ENCODE peak calls at places on chromosomes 13 and 19, in ten cellular contexts. Q is fibroblast of the aortic adventitia, F is foreskin fibroblast, G is choroid plexus epithelial cell, A is IMR-90, K is lower lobe of right lung, J is brain microvascular endothelial cell, Z is Peyer's patch, N is hepatocyte, L is fibroblast of lung. B is an unnamed sample.

GRCh38 chr19:48615145-48616040 is 517 bp upstream of the FAM83E start:
- DNase-seq in N (peak), K (no peak), F (no peak), Q (no peak), L (no peak), Z (no peak), J (no peak), G (no peak), A (no peak), B (no peak)

GRCh38 chr19:383922-384800 is 24.8 kb downstream of the C2CD4C start:
- DNase-seq in L (no peak), N (peak), G (peak), J (no peak), A (no peak), K (peak), Q (peak), Z (peak), F (no peak), B (peak)

GRCh38 chr13:49302817-49303216 is 55.1 kb downstream of the CDADC1 start:
- DNase-seq in A (no peak), N (no peak), F (no peak), G (no peak), Q (no peak), L (no peak), J (no peak), Z (no peak), K (no peak), B (no peak)

GRCh38 chr13:37201081-37201480 is 95.6 kb upstream of the CSNK1A1L start:
- DNase-seq in K (no peak), A (no peak), Q (no peak), J (no peak), N (no peak), Z (no peak), L (peak), G (no peak), F (peak), B (no peak)

GRCh38 chr13:100423375-100423774 is 165.2 kb downstream of the GGACT start:
- DNase-seq in J (no peak), L (peak), Q (peak), K (no peak), N (no peak), Z (no peak), G (peak), A (peak), F (peak), B (no peak)

GRCh38 chr13:112696869-112697465 is 7.1 kb downstream of the ATP11A start:
- DNase-seq in L (no peak), N (no peak), G (no peak), J (no peak), A (no peak), Z (no peak), K (peak), F (no peak), Q (no peak), B (peak)

GRCh38 chr19:51441410-51442390 is 16.6 kb downstream of the SIGLEC8 start:
- DNase-seq in Z (peak), L (no peak), J (no peak), F (no peak), A (no peak), Q (no peak), G (no peak), K (no peak), N (no peak), B (peak)

GRCh38 chr19:1945899-1946298 is 4.9 kb downstream of the CSNK1G2 start:
- DNase-seq in K (no peak), L (no peak), G (peak), A (no peak), F (peak), Z (no peak), J (no peak), Q (no peak), N (peak), B (peak)

GRCh38 chr13:62704795-62705329 is 1289.2 kb upstream of the PCDH20 start:
- DNase-seq in L (no peak), A (no peak), G (no peak), N (no peak), J (no peak), F (no peak), K (no peak), Z (no peak), Q (no peak), B (no peak)

GRCh38 chr19:13169769-13170168 is 19.6 kb downstream of the IER2 start:
- DNase-seq in L (peak), N (peak), A (peak), J (peak), Z (no peak), K (no peak), G (no peak), Q (peak), F (peak), B (no peak)

GRCh38 chr19:9903341-9903740 is 33.0 kb downstream of the OLFM2 start:
- DNase-seq in L (no peak), F (no peak), Q (no peak), A (no peak), Z (no peak), K (no peak), N (no peak), G (no peak), J (no peak), B (no peak)

GRCh38 chr13:102856603-102857002 is 10.8 kb downstream of the ERCC5 start:
- DNase-seq in A (no peak), J (no peak), L (no peak), Q (peak), K (peak), G (no peak), Z (no peak), N (no peak), F (peak), B (no peak)

GRCh38 chr13:37290691-37291090 is 185.2 kb upstream of the CSNK1A1L start:
- DNase-seq in J (no peak), Q (no peak), Z (no peak), K (no peak), F (no peak), A (no peak), N (no peak), G (no peak), L (no peak), B (no peak)

GRCh38 chr19:31096047-31096446 is 253.2 kb downstream of the TSHZ3 start:
- DNase-seq in Z (no peak), L (no peak), J (no peak), K (no peak), F (no peak), G (no peak), Q (no peak), A (no peak), N (no peak), B (no peak)

GRCh38 chr13:27396252-27396846 is 28.1 kb upstream of the GTF3A start:
- DNase-seq in N (peak), Q (no peak), K (no peak), G (no peak), J (no peak), Z (no peak), L (no peak), A (no peak), F (no peak), B (no peak)

GRCh38 chr13:59743195-59743594 is 420.5 kb downstream of the DIAPH3 start:
- DNase-seq in J (no peak), K (no peak), L (no peak), Z (no peak), A (peak), Q (no peak), F (no peak), N (no peak), G (no peak), B (no peak)

GRCh38 chr19:34359954-34360315 is 5.1 kb upstream of the GPI start:
- DNase-seq in N (no peak), J (no peak), Q (no peak), G (no peak), A (no peak), Z (no peak), K (no peak), F (no peak), L (no peak), B (no peak)

GRCh38 chr19:1063030-1063908 is 3.7 kb upstream of the ARHGAP45 start:
- DNase-seq in J (no peak), K (peak), F (no peak), Z (no peak), L (no peak), N (no peak), G (no peak), A (no peak), Q (no peak), B (no peak)

GRCh38 chr13:105655046-105655445 is 880.4 kb downstream of the EFNB2 start:
- DNase-seq in G (peak), K (no peak), Z (no peak), N (no peak), J (peak), Q (peak), A (peak), L (peak), F (peak), B (no peak)

GRCh38 chr19:720691-721160 is 12.0 kb downstream of the PALM start:
- DNase-seq in K (no peak), Z (no peak), Q (no peak), G (no peak), A (no peak), J (no peak), N (no peak), L (no peak), F (no peak), B (no peak)

GRCh38 chr13:74554581-74555290 is 420.5 kb upstream of the KLF12 start:
- DNase-seq in A (no peak), Z (no peak), K (no peak), Q (no peak), N (no peak), G (no peak), F (no peak), L (no peak), J (no peak), B (no peak)

GRCh38 chr19:7623725-7624603 is 5.4 kb downstream of the XAB2 start:
- DNase-seq in F (no peak), L (no peak), N (no peak), Q (no peak), A (no peak), K (no peak), G (no peak), Z (no peak), J (no peak), B (no peak)

DNA sequence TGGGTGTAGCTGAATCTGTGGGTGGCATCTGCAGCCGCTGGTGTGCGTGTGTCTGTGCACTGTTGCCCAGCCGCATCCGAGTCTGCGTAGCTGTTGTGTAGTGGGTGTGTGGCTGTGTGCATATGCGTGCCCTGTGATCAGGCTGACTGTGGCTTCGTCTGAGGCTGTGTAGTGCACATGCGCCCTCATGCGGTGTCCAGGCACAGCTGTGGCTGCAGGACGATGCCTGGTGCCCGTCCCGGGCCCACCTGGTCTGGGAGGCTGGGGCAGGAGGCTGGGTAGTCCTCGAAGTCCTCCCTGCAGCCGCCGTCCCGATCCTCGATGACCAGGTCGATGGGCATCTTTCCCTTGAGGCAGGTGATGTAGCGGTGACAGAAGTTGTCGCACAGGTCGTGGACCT is 4.9 kb downstream of the MEIS3 start:
- DNase-seq in J (no peak), Q (no peak), G (no peak), A (no peak), F (no peak), N (no peak), K (no peak), L (no peak), Z (no peak), B (no peak)
- TF ChIP-seq CTCF in J (no peak), Q (peak), G (peak), A (no peak), F (peak), N (peak), K (no peak), L (no peak), Z (no peak), B (no peak)

GRCh38 chr19:35644987-35645679 is 3.0 kb upstream of the COX6B1 start:
- DNase-seq in N (peak), Q (peak), F (peak), K (peak), Z (peak), J (peak), G (peak), A (peak), L (peak), B (peak)

GRCh38 chr19:35644206-35644986 is 2.9 kb downstream of the ETV2 start:
- DNase-seq in F (peak), G (peak), Z (peak), L (peak), K (peak), J (peak), A (peak), Q (peak), N (peak), B (peak)

GRCh38 chr19:35643255-35644205 is 2.0 kb downstream of the ETV2 start:
- DNase-seq in L (peak), J (peak), G (peak), A (peak), K (peak), F (peak), Q (peak), N (peak), Z (peak), B (peak)

GRCh38 chr19:35645680-35646511 is 2.2 kb upstream of the COX6B1 start:
- DNase-seq in J (no peak), Q (no peak), K (no peak), A (no peak), F (no peak), Z (no peak), L (no peak), G (no peak), N (no peak), B (no peak)

GRCh38 chr19:35648017-35648961 is at the start of gene COX6B1:
- DNase-seq in F (peak), Q (peak), L (peak), G (peak), N (peak), A (peak), K (peak), Z (peak), J (peak), B (peak)
- TF ChIP-seq CTCF in F (no peak), Q (no peak), L (no peak), G (no peak), N (no peak), A (no peak), K (no peak), Z (no peak), J (no peak), B (no peak)

DNA sequence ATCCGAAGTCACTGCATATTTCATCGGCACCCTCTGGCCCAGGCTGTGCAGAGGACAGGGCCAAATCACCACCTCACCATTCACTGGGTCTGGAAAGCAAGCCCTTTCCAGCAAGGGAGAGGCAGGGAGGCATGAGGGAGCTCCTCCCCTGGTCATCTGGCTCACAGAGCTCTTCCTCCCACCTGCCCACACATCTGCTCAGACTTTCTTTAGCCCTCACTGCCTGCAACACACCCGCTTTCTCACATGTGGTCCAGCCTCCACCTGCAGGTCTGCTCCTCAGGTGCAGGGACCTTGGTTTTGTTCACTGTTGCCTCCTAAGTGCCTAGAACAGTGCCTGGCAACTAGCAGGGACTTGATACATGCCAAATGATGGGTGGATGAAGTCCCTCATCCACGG is 21.0 kb upstream of the SLC35E1 start:
- DNase-seq in G (no peak), N (no peak), F (no peak), L (no peak), Z (no peak), J (no peak), Q (no peak), K (no peak), A (no peak), B (no peak)
- TF ChIP-seq CTCF in G (no peak), N (no peak), F (no peak), L (no peak), Z (no peak), J (no peak), Q (no peak), K (no peak), A (no peak), B (no peak)

DNA sequence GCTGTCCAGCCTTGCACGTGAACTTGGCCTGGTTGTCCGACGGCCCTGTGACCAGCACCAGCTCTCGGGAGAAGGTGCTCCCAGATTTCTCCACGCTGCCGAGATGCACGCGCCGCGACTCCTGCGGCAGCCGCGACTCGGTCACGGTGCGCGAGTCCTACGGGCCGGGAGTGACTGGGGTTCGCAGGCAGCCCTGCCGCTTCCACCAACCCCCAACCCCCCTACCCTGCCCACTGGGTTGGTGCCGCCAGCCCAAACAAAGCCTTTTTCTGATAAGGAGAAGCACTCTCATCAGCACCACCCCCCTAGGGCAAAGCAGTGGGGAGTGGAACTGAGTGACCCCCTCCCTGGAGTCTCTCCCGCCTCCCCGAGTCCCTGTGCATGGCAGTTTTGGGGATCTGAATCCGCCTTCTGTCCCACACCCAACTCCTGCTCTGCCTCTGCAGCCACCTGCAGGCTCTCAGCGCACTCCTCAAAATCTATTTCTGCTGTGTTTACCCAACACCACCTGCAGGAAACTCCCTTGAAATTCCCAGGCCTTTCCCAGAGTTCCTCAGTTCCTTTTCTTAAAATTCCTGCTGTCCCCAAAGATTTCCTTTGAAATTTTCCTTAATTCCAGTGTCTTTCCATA is 6.2 kb downstream of the NPHS1 start:
- DNase-seq in K (no peak), G (peak), A (no peak), Q (no peak), N (peak), J (no peak), F (peak), L (no peak), Z (no peak), B (no peak)
- TF ChIP-seq CTCF in K (no peak), G (no peak), A (no peak), Q (no peak), N (no peak), J (no peak), F (no peak), L (no peak), Z (no peak), B (no peak)

GRCh38 chr13:20506676-20507075 is 19.0 kb downstream of the CRYL1 start:
- DNase-seq in J (no peak), N (no peak), L (no peak), Q (no peak), A (no peak), F (no peak), Z (no peak), G (no peak), K (no peak), B (no peak)

GRCh38 chr13:20514866-20515265 is 10.8 kb downstream of the CRYL1 start:
- DNase-seq in Q (no peak), G (no peak), Z (no peak), K (no peak), N (no peak), F (no peak), A (no peak), L (no peak), J (no peak), B (no peak)

GRCh38 chr13:20512042-20512683 is 13.5 kb downstream of the CRYL1 start:
- DNase-seq in Z (no peak), K (no peak), L (no peak), A (no peak), Q (no peak), G (no peak), N (no peak), J (no peak), F (peak), B (no peak)
- TF ChIP-seq CTCF in Z (no peak), K (no peak), L (no peak), A (no peak), Q (no peak), G (no peak), N (no peak), J (no peak), F (no peak), B (no peak)

DNA sequence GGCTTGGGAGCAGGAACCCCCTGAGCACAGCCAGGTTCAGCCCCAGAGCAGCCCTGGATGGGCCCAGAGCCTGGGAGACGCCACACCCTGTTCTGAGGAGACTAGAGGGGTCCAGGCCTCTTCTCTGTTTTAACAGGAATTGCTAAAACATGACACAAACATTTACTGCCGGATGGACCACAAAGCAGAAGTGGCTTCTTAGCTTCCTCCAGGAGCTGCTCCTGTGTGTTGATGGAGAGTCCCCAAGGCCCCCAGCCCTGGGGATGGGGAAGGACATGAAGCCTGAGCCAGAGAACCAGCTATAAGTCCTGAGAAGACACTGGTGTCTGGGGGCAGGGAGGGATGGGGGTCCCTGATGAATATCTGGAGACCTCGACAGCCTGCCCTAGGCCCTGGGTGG is 14.6 kb downstream of the CEACAM3 start:
- DNase-seq in F (no peak), N (no peak), G (no peak), A (no peak), K (no peak), Q (no peak), L (no peak), J (no peak), Z (peak), B (no peak)
- TF ChIP-seq CTCF in F (no peak), N (no peak), G (no peak), A (no peak), K (no peak), Q (no peak), L (no peak), J (no peak), Z (no peak), B (no peak)

DNA sequence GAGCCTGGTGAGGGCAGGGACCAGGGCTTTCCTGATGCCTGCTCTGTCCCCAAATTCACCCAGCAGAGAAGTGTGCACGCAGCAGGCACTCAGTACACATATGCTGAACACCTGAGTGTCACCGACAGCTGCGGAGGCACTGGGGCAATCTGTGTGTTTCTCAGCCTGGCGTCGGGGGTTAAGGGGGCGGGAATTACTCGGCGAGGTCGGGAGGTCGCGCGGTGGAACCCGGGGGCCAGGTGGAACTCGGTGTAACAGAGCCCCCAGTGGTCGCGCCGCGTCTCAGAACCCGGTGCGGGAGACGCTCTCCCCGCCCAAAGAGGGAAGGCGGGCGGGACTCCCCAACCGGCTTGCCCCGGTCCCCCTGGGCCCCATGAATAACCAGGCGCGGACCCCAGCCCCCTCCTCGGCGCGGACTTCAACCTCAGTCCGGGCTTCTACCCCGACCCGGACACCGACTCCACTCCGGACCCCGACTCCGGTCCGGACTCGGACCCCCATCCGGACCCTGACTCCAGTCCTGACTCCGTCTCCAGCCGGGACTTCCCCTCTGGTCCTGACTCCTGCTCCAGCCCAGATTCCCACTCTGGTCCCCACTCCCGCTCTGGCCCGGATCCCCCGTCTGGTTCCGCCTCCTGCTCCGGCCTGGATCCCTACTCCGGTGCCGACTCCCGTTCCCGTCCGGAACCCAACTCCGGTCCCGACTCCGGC is at the start of gene SELENOV:
- DNase-seq in J (no peak), Q (no peak), Z (no peak), G (no peak), N (peak), K (no peak), F (peak), A (no peak), L (no peak), B (no peak)
- TF ChIP-seq CTCF in J (no peak), Q (no peak), Z (no peak), G (no peak), N (peak), K (no peak), F (no peak), A (no peak), L (no peak), B (no peak)

GRCh38 chr19:38649305-38650179 is 2.1 kb downstream of the ACTN4 start:
- DNase-seq in Q (peak), G (no peak), L (no peak), K (peak), Z (no peak), N (peak), F (peak), A (no peak), J (no peak), B (no peak)

GRCh38 chr19:38650180-38650775 is 2.8 kb downstream of the ACTN4 start:
- DNase-seq in K (no peak), J (no peak), L (no peak), Z (no peak), N (peak), G (no peak), F (no peak), Q (no peak), A (no peak), B (no peak)

GRCh38 chr19:38647368-38647965 is at the start of gene ACTN4:
- DNase-seq in Q (peak), K (peak), G (peak), N (peak), Z (peak), J (peak), L (peak), F (peak), A (peak), B (peak)

GRCh38 chr19:38648789-38649304 is 1.4 kb downstream of the ACTN4 start:
- DNase-seq in K (no peak), Z (no peak), F (no peak), J (no peak), G (no peak), L (no peak), Q (no peak), A (no peak), N (peak), B (no peak)

GRCh38 chr19:38647966-38648788 is 728 bp downstream of the ACTN4 start:
- DNase-seq in N (peak), Z (no peak), G (no peak), A (no peak), J (no peak), K (no peak), L (no peak), F (peak), Q (peak), B (no peak)
- TF ChIP-seq CTCF in N (no peak), Z (no peak), G (no peak), A (no peak), J (no peak), K (no peak), L (no peak), F (no peak), Q (no peak), B (no peak)